ENCODE peak calls at places on chromosomes 2 and 18, in five cellular contexts. One of them, this sample, is unnamed.

GRCh38 chr2:204871246-204871953 is 326.1 kb downstream of the PARD3B start:
- DNase-seq in RPMI8226: peak; percentile 30
- DNase-seq in T-cell: no peak
- DNase-seq in PC-3: peak; percentile 57
- DNase-seq in stimulated activated CD4-positive, alpha-beta T cell treated with anti-CD3 and anti-CD28 coated beads, Interleukin-2, amount 100 ng/mL, for 48 hours: no peak
- DNase-seq in this sample: peak; percentile 15

GRCh38 chr2:23757686-23758433 is 169.1 kb downstream of the ATAD2B start:
- DNase-seq in RPMI8226: no peak
- DNase-seq in T-cell: no peak
- DNase-seq in PC-3: peak; percentile 80
- DNase-seq in stimulated activated CD4-positive, alpha-beta T cell treated with anti-CD3 and anti-CD28 coated beads, Interleukin-2, amount 100 ng/mL, for 48 hours: no peak
- DNase-seq in this sample: peak; percentile 84

GRCh38 chr2:150165988-150166965 is 321.2 kb downstream of the RND3 start:
- DNase-seq in RPMI8226: no peak
- DNase-seq in T-cell: no peak
- DNase-seq in PC-3: peak; percentile 90
- DNase-seq in stimulated activated CD4-positive, alpha-beta T cell treated with anti-CD3 and anti-CD28 coated beads, Interleukin-2, amount 100 ng/mL, for 48 hours: no peak
- DNase-seq in this sample: peak; percentile 86

GRCh38 chr2:218716070-218716469 is 5.4 kb downstream of the TTLL4 start:
- DNase-seq in RPMI8226: no peak
- DNase-seq in T-cell: no peak
- DNase-seq in PC-3: peak; percentile 70
- DNase-seq in stimulated activated CD4-positive, alpha-beta T cell treated with anti-CD3 and anti-CD28 coated beads, Interleukin-2, amount 100 ng/mL, for 48 hours: no peak
- DNase-seq in this sample: no peak

GRCh38 chr2:63698825-63699548 is 110.2 kb downstream of the MDH1 start:
- DNase-seq in RPMI8226: peak; percentile 22
- DNase-seq in T-cell: no peak
- DNase-seq in PC-3: peak; percentile 93
- DNase-seq in stimulated activated CD4-positive, alpha-beta T cell treated with anti-CD3 and anti-CD28 coated beads, Interleukin-2, amount 100 ng/mL, for 48 hours: no peak
- DNase-seq in this sample: peak; percentile 95

GRCh38 chr18:80042785-80043184 is 8.6 kb downstream of the RBFA start:
- DNase-seq in RPMI8226: no peak
- DNase-seq in T-cell: no peak
- DNase-seq in PC-3: no peak
- DNase-seq in stimulated activated CD4-positive, alpha-beta T cell treated with anti-CD3 and anti-CD28 coated beads, Interleukin-2, amount 100 ng/mL, for 48 hours: no peak
- DNase-seq in this sample: no peak

GRCh38 chr18:31183302-31183701 is 20.6 kb upstream of the DSC1 start:
- DNase-seq in RPMI8226: no peak
- DNase-seq in T-cell: no peak
- DNase-seq in PC-3: no peak
- DNase-seq in stimulated activated CD4-positive, alpha-beta T cell treated with anti-CD3 and anti-CD28 coated beads, Interleukin-2, amount 100 ng/mL, for 48 hours: no peak
- DNase-seq in this sample: no peak

GRCh38 chr2:149333636-149334035 is 3.2 kb downstream of the LYPD6 start:
- DNase-seq in RPMI8226: no peak
- DNase-seq in T-cell: no peak
- DNase-seq in PC-3: no peak
- DNase-seq in stimulated activated CD4-positive, alpha-beta T cell treated with anti-CD3 and anti-CD28 coated beads, Interleukin-2, amount 100 ng/mL, for 48 hours: no peak
- DNase-seq in this sample: no peak

GRCh38 chr2:149994057-149994728 is 406.6 kb upstream of the MMADHC start:
- DNase-seq in RPMI8226: peak; percentile 59
- DNase-seq in T-cell: no peak
- DNase-seq in PC-3: peak; percentile 98
- DNase-seq in stimulated activated CD4-positive, alpha-beta T cell treated with anti-CD3 and anti-CD28 coated beads, Interleukin-2, amount 100 ng/mL, for 48 hours: no peak
- DNase-seq in this sample: peak; percentile 89

GRCh38 chr2:233210843-233211600 is 40.5 kb upstream of the ATG16L1 start:
- DNase-seq in RPMI8226: no peak
- DNase-seq in T-cell: no peak
- DNase-seq in PC-3: peak; percentile 95
- DNase-seq in stimulated activated CD4-positive, alpha-beta T cell treated with anti-CD3 and anti-CD28 coated beads, Interleukin-2, amount 100 ng/mL, for 48 hours: no peak
- DNase-seq in this sample: peak; percentile 95

GRCh38 chr2:47058061-47058931 is 96.8 kb downstream of the STPG4 start:
- DNase-seq in RPMI8226: no peak
- DNase-seq in T-cell: no peak
- DNase-seq in PC-3: no peak
- DNase-seq in stimulated activated CD4-positive, alpha-beta T cell treated with anti-CD3 and anti-CD28 coated beads, Interleukin-2, amount 100 ng/mL, for 48 hours: no peak
- DNase-seq in this sample: peak; percentile 72

GRCh38 chr2:238505119-238505891 is 78.6 kb downstream of the ASB1 start:
- DNase-seq in RPMI8226: no peak
- DNase-seq in T-cell: no peak
- DNase-seq in PC-3: no peak
- DNase-seq in stimulated activated CD4-positive, alpha-beta T cell treated with anti-CD3 and anti-CD28 coated beads, Interleukin-2, amount 100 ng/mL, for 48 hours: no peak
- DNase-seq in this sample: peak; percentile 78

GRCh38 chr18:23354625-23355024 is 98.5 kb upstream of the RIOK3 start:
- DNase-seq in RPMI8226: no peak
- DNase-seq in T-cell: no peak
- DNase-seq in PC-3: peak; percentile 60
- DNase-seq in stimulated activated CD4-positive, alpha-beta T cell treated with anti-CD3 and anti-CD28 coated beads, Interleukin-2, amount 100 ng/mL, for 48 hours: no peak
- DNase-seq in this sample: peak; percentile 77

GRCh38 chr2:63435080-63435479 is 153.2 kb downstream of the WDPCP start:
- DNase-seq in RPMI8226: no peak
- DNase-seq in T-cell: no peak
- DNase-seq in PC-3: no peak
- DNase-seq in stimulated activated CD4-positive, alpha-beta T cell treated with anti-CD3 and anti-CD28 coated beads, Interleukin-2, amount 100 ng/mL, for 48 hours: no peak
- DNase-seq in this sample: no peak

GRCh38 chr18:13629841-13630747 is 96.3 kb downstream of the FAM210A start:
- DNase-seq in RPMI8226: peak; percentile 74
- DNase-seq in T-cell: peak; percentile 42
- DNase-seq in PC-3: peak; percentile 74
- DNase-seq in stimulated activated CD4-positive, alpha-beta T cell treated with anti-CD3 and anti-CD28 coated beads, Interleukin-2, amount 100 ng/mL, for 48 hours: no peak
- DNase-seq in this sample: peak; percentile 51

GRCh38 chr2:220783651-220784050 is 788.5 kb downstream of the EPHA4 start:
- DNase-seq in RPMI8226: no peak
- DNase-seq in T-cell: no peak
- DNase-seq in PC-3: no peak
- DNase-seq in stimulated activated CD4-positive, alpha-beta T cell treated with anti-CD3 and anti-CD28 coated beads, Interleukin-2, amount 100 ng/mL, for 48 hours: no peak
- DNase-seq in this sample: no peak

GRCh38 chr2:61952291-61952690 is 46.8 kb downstream of the COMMD1 start:
- DNase-seq in RPMI8226: no peak
- DNase-seq in T-cell: no peak
- DNase-seq in PC-3: no peak
- DNase-seq in stimulated activated CD4-positive, alpha-beta T cell treated with anti-CD3 and anti-CD28 coated beads, Interleukin-2, amount 100 ng/mL, for 48 hours: no peak
- DNase-seq in this sample: no peak

GRCh38 chr2:238587776-238588660 is 161.3 kb downstream of the ASB1 start:
- DNase-seq in RPMI8226: no peak
- DNase-seq in T-cell: no peak
- DNase-seq in PC-3: no peak
- DNase-seq in stimulated activated CD4-positive, alpha-beta T cell treated with anti-CD3 and anti-CD28 coated beads, Interleukin-2, amount 100 ng/mL, for 48 hours: no peak
- DNase-seq in this sample: no peak

GRCh38 chr18:46555724-46556123 is 101.3 kb downstream of the LOXHD1 start:
- DNase-seq in RPMI8226: peak; percentile 58
- DNase-seq in T-cell: no peak
- DNase-seq in PC-3: peak; percentile 34
- DNase-seq in stimulated activated CD4-positive, alpha-beta T cell treated with anti-CD3 and anti-CD28 coated beads, Interleukin-2, amount 100 ng/mL, for 48 hours: no peak
- DNase-seq in this sample: peak; percentile 48

GRCh38 chr2:21469158-21469557 is 345.4 kb downstream of the TDRD15 start:
- DNase-seq in RPMI8226: no peak
- DNase-seq in T-cell: no peak
- DNase-seq in PC-3: no peak
- DNase-seq in stimulated activated CD4-positive, alpha-beta T cell treated with anti-CD3 and anti-CD28 coated beads, Interleukin-2, amount 100 ng/mL, for 48 hours: no peak
- DNase-seq in this sample: no peak

GRCh38 chr2:217688494-217688893 is 314.3 kb downstream of the TNS1 start:
- DNase-seq in RPMI8226: no peak
- DNase-seq in T-cell: no peak
- DNase-seq in PC-3: no peak
- DNase-seq in stimulated activated CD4-positive, alpha-beta T cell treated with anti-CD3 and anti-CD28 coated beads, Interleukin-2, amount 100 ng/mL, for 48 hours: no peak
- DNase-seq in this sample: no peak

GRCh38 chr2:135257383-135258090 is 205.4 kb downstream of the RAB3GAP1 start:
- DNase-seq in RPMI8226: no peak
- DNase-seq in T-cell: no peak
- DNase-seq in PC-3: peak; percentile 75
- DNase-seq in stimulated activated CD4-positive, alpha-beta T cell treated with anti-CD3 and anti-CD28 coated beads, Interleukin-2, amount 100 ng/mL, for 48 hours: no peak
- DNase-seq in this sample: no peak

GRCh38 chr2:239216614-239217273 is 184.1 kb downstream of the HDAC4 start:
- DNase-seq in RPMI8226: no peak
- DNase-seq in T-cell: no peak
- DNase-seq in PC-3: no peak
- DNase-seq in stimulated activated CD4-positive, alpha-beta T cell treated with anti-CD3 and anti-CD28 coated beads, Interleukin-2, amount 100 ng/mL, for 48 hours: peak; percentile 19
- DNase-seq in this sample: no peak

GRCh38 chr2:18454692-18455255 is 105.7 kb downstream of the RDH14 start:
- DNase-seq in RPMI8226: no peak
- DNase-seq in T-cell: no peak
- DNase-seq in PC-3: no peak
- DNase-seq in stimulated activated CD4-positive, alpha-beta T cell treated with anti-CD3 and anti-CD28 coated beads, Interleukin-2, amount 100 ng/mL, for 48 hours: no peak
- DNase-seq in this sample: no peak

GRCh38 chr2:171923206-171923605 is 945 bp downstream of the HAT1 start:
- DNase-seq in RPMI8226: no peak
- DNase-seq in T-cell: no peak
- DNase-seq in PC-3: peak; percentile 27
- DNase-seq in stimulated activated CD4-positive, alpha-beta T cell treated with anti-CD3 and anti-CD28 coated beads, Interleukin-2, amount 100 ng/mL, for 48 hours: no peak
- DNase-seq in this sample: peak; percentile 56

GRCh38 chr2:190351955-190352354 is 8.6 kb downstream of the INPP1 start:
- DNase-seq in RPMI8226: no peak
- DNase-seq in T-cell: no peak
- DNase-seq in PC-3: no peak
- DNase-seq in stimulated activated CD4-positive, alpha-beta T cell treated with anti-CD3 and anti-CD28 coated beads, Interleukin-2, amount 100 ng/mL, for 48 hours: no peak
- DNase-seq in this sample: no peak

GRCh38 chr2:120441744-120442471 is 96.0 kb downstream of the INHBB start:
- DNase-seq in RPMI8226: peak; percentile 57
- DNase-seq in T-cell: no peak
- DNase-seq in PC-3: peak; percentile 81
- DNase-seq in stimulated activated CD4-positive, alpha-beta T cell treated with anti-CD3 and anti-CD28 coated beads, Interleukin-2, amount 100 ng/mL, for 48 hours: no peak
- DNase-seq in this sample: peak; percentile 25

GRCh38 chr2:58918138-58918537 is 677.0 kb upstream of the FANCL start:
- DNase-seq in RPMI8226: no peak
- DNase-seq in T-cell: no peak
- DNase-seq in PC-3: no peak
- DNase-seq in stimulated activated CD4-positive, alpha-beta T cell treated with anti-CD3 and anti-CD28 coated beads, Interleukin-2, amount 100 ng/mL, for 48 hours: no peak
- DNase-seq in this sample: no peak

GRCh38 chr2:73823916-73824523 is 4.7 kb upstream of the STAMBP start:
- DNase-seq in RPMI8226: peak; percentile 70
- DNase-seq in T-cell: peak; percentile 19
- DNase-seq in PC-3: peak; percentile 82
- DNase-seq in stimulated activated CD4-positive, alpha-beta T cell treated with anti-CD3 and anti-CD28 coated beads, Interleukin-2, amount 100 ng/mL, for 48 hours: no peak
- DNase-seq in this sample: peak; percentile 76

GRCh38 chr2:171595896-171596295 is 73.6 kb downstream of the CYBRD1 start:
- DNase-seq in RPMI8226: no peak
- DNase-seq in T-cell: no peak
- DNase-seq in PC-3: peak; percentile 82
- DNase-seq in stimulated activated CD4-positive, alpha-beta T cell treated with anti-CD3 and anti-CD28 coated beads, Interleukin-2, amount 100 ng/mL, for 48 hours: no peak
- DNase-seq in this sample: peak; percentile 83

GRCh38 chr18:59715966-59716369 is 18.7 kb upstream of the CCBE1 start:
- DNase-seq in RPMI8226: no peak
- DNase-seq in T-cell: no peak
- DNase-seq in PC-3: peak; percentile 95
- DNase-seq in stimulated activated CD4-positive, alpha-beta T cell treated with anti-CD3 and anti-CD28 coated beads, Interleukin-2, amount 100 ng/mL, for 48 hours: no peak
- DNase-seq in this sample: peak; percentile 97

GRCh38 chr2:186594001-186594722 is 4.3 kb downstream of the ITGAV start:
- DNase-seq in RPMI8226: no peak
- DNase-seq in T-cell: no peak
- DNase-seq in PC-3: no peak
- DNase-seq in stimulated activated CD4-positive, alpha-beta T cell treated with anti-CD3 and anti-CD28 coated beads, Interleukin-2, amount 100 ng/mL, for 48 hours: no peak
- DNase-seq in this sample: no peak

GRCh38 chr2:174600349-174600748 is 2.7 kb upstream of the WIPF1 start:
- DNase-seq in RPMI8226: no peak
- DNase-seq in T-cell: no peak
- DNase-seq in PC-3: no peak
- DNase-seq in stimulated activated CD4-positive, alpha-beta T cell treated with anti-CD3 and anti-CD28 coated beads, Interleukin-2, amount 100 ng/mL, for 48 hours: no peak
- DNase-seq in this sample: no peak

GRCh38 chr18:36025025-36025424 is 42.3 kb downstream of the RPRD1A start:
- DNase-seq in RPMI8226: no peak
- DNase-seq in T-cell: no peak
- DNase-seq in PC-3: no peak
- DNase-seq in stimulated activated CD4-positive, alpha-beta T cell treated with anti-CD3 and anti-CD28 coated beads, Interleukin-2, amount 100 ng/mL, for 48 hours: no peak
- DNase-seq in this sample: peak; percentile 42

GRCh38 chr18:31596081-31596872 is 4.6 kb downstream of the TTR start:
- DNase-seq in RPMI8226: no peak
- DNase-seq in T-cell: no peak
- DNase-seq in PC-3: no peak
- DNase-seq in stimulated activated CD4-positive, alpha-beta T cell treated with anti-CD3 and anti-CD28 coated beads, Interleukin-2, amount 100 ng/mL, for 48 hours: no peak
- DNase-seq in this sample: peak; percentile 37

GRCh38 chr18:25181581-25181980 is 170.4 kb downstream of the ZNF521 start:
- DNase-seq in RPMI8226: no peak
- DNase-seq in T-cell: no peak
- DNase-seq in PC-3: no peak
- DNase-seq in stimulated activated CD4-positive, alpha-beta T cell treated with anti-CD3 and anti-CD28 coated beads, Interleukin-2, amount 100 ng/mL, for 48 hours: no peak
- DNase-seq in this sample: no peak

GRCh38 chr2:28274911-28275685 is 117.6 kb upstream of the FOSL2 start:
- DNase-seq in RPMI8226: no peak
- DNase-seq in T-cell: no peak
- DNase-seq in PC-3: peak; percentile 91
- DNase-seq in stimulated activated CD4-positive, alpha-beta T cell treated with anti-CD3 and anti-CD28 coated beads, Interleukin-2, amount 100 ng/mL, for 48 hours: no peak
- DNase-seq in this sample: peak; percentile 99

GRCh38 chr2:200525066-200525465 is 941 bp upstream of the SGO2 start:
- DNase-seq in RPMI8226: no peak
- DNase-seq in T-cell: no peak
- DNase-seq in PC-3: peak; percentile 47
- DNase-seq in stimulated activated CD4-positive, alpha-beta T cell treated with anti-CD3 and anti-CD28 coated beads, Interleukin-2, amount 100 ng/mL, for 48 hours: no peak
- DNase-seq in this sample: no peak

This sample was measured in RPMI7951.